ENCODE peak calls at places on chromosomes 6 and 20, in five cellular contexts. C is foreskin melanocyte, J is mucosa of descending colon, X is endothelial cell, I is stomach. E is an unnamed sample.

GRCh38 chr6:138824482-138825134 is 28.7 kb downstream of the ECT2L start:
- DNase-seq in X (no peak), J (no peak), I (no peak), C (no peak), E (peak; percentile 36)

GRCh38 chr6:139468178-139468577 is 93.7 kb upstream of the CITED2 start:
- DNase-seq in X (no peak), C (no peak), J (no peak), I (no peak), E (no peak)

GRCh38 chr6:112004397-112005341 is 49.2 kb upstream of the CCN6 start:
- DNase-seq in I (no peak), J (peak; percentile 47), C (no peak), X (no peak), E (no peak)

GRCh38 chr20:16350465-16350864 is 222.8 kb downstream of the KIF16B start:
- DNase-seq in X (no peak), C (no peak), J (no peak), I (no peak), E (no peak)

GRCh38 chr6:152221806-152222628 is 414.5 kb downstream of the ESR1 start:
- DNase-seq in I (no peak), J (no peak), C (no peak), X (no peak), E (no peak)

GRCh38 chr6:126118934-126119333 is 132.6 kb downstream of the TRMT11 start:
- DNase-seq in X (no peak), C (no peak), J (no peak), I (no peak), E (no peak)

GRCh38 chr6:54274383-54274782 is 33.9 kb upstream of the TINAG start:
- DNase-seq in I (no peak), J (no peak), X (no peak), C (no peak), E (no peak)

GRCh38 chr20:63536241-63536977 is 767 bp downstream of the PTK6 start:
- DNase-seq in I (peak; percentile 71), C (peak; percentile 72), J (peak; percentile 58), X (peak; percentile 11), E (no peak)

GRCh38 chr6:105067329-105067728 is 110.4 kb downstream of the LIN28B start:
- DNase-seq in C (no peak), X (no peak), I (no peak), J (no peak), E (no peak)

GRCh38 chr6:44489912-44490604 is 102.6 kb downstream of the CDC5L start:
- DNase-seq in X (no peak), I (no peak), J (peak; percentile 7), C (no peak), E (no peak)

GRCh38 chr20:19974621-19975435 is 42.3 kb upstream of the NAA20 start:
- DNase-seq in J (peak; percentile 53), X (no peak), C (peak; percentile 42), I (peak; percentile 88), E (no peak)

GRCh38 chr6:164749126-164749758 is 560.2 kb downstream of the C6orf118 start:
- DNase-seq in C (no peak), I (no peak), X (no peak), J (no peak), E (no peak)

GRCh38 chr20:41205313-41205712 is 68.0 kb downstream of the PLCG1 start:
- DNase-seq in J (no peak), X (no peak), I (no peak), C (peak; percentile 83), E (no peak)

GRCh38 chr20:49276201-49276894 is 1.5 kb downstream of the ZNFX1 start:
- DNase-seq in C (no peak), J (no peak), I (no peak), X (no peak), E (peak; percentile 52)

GRCh38 chr6:135686784-135687301 is 164.7 kb upstream of the PDE7B start:
- DNase-seq in X (no peak), I (no peak), C (no peak), J (no peak), E (no peak)

GRCh38 chr6:27650620-27651370 is 177.9 kb upstream of the ZNF184 start:
- DNase-seq in C (no peak), J (peak; percentile 26), X (peak; percentile 78), I (no peak), E (peak; percentile 82)

GRCh38 chr6:162572240-162572639 is 155.3 kb downstream of the PRKN start:
- DNase-seq in I (no peak), J (no peak), X (no peak), C (no peak), E (no peak)

GRCh38 chr20:17445561-17445960 is 85.6 kb downstream of the BFSP1 start:
- DNase-seq in C (no peak), J (no peak), X (no peak), I (no peak), E (no peak)

GRCh38 chr6:136225496-136225895 is 24.6 kb downstream of the MTFR2 start:
- DNase-seq in J (no peak), X (no peak), C (no peak), I (no peak), E (peak; percentile 50)

GRCh38 chr6:100344321-100344720 is 120.4 kb downstream of the SIM1 start:
- DNase-seq in I (no peak), C (no peak), J (no peak), X (no peak), E (no peak)

GRCh38 chr20:4740774-4741431 is 19.2 kb downstream of the PRND start:
- DNase-seq in X (peak; percentile 62), J (peak; percentile 79), C (peak; percentile 56), I (peak; percentile 58), E (peak; percentile 33)

GRCh38 chr6:20118877-20119276 is 93.4 kb downstream of the MBOAT1 start:
- DNase-seq in C (no peak), I (no peak), X (no peak), J (no peak), E (no peak)

GRCh38 chr20:57619053-57619831 is 984 bp downstream of the ZBP1 start:
- DNase-seq in J (peak; percentile 52), C (no peak), I (peak; percentile 60), X (no peak), E (no peak)

GRCh38 chr6:166592818-166593217 is 6.3 kb upstream of the RAMACL start:
- DNase-seq in C (no peak), I (no peak), X (no peak), J (no peak), E (no peak)

GRCh38 chr20:34891166-34892062 is 15.0 kb downstream of the ACSS2 start:
- DNase-seq in I (no peak), J (no peak), C (no peak), X (no peak), E (no peak)

E was measured in K562.